ENCODE peak calls at places on chromosomes 6 and 20, in nine cellular contexts. One of them, this sample, is unnamed.

GRCh38 chr20:23159923-23160445 is 73.9 kb upstream of the CD93 start:
- DNase-seq in ACHN: no peak
- DNase-seq in amygdala: no peak
- DNase-seq in T1000: no peak
- DNase-seq in fibroblast of the aortic adventitia: peak; percentile 62
- DNase-seq in IMR-90: no peak
- DNase-seq in activated T-helper 9 cell treated with anti-CD3 and anti-CD28 coated beads, Interleukin-2, amount 50 U/mL, for 16 hours: no peak
- DNase-seq in SHP77: no peak
- DNase-seq in MCF 10A: no peak
- DNase-seq in this sample: no peak

GRCh38 chr6:111278738-111279137 is 191.4 kb downstream of the SLC16A10 start:
- DNase-seq in ACHN: no peak
- DNase-seq in amygdala: no peak
- DNase-seq in T1000: no peak
- DNase-seq in fibroblast of the aortic adventitia: no peak
- DNase-seq in IMR-90: no peak
- DNase-seq in activated T-helper 9 cell treated with anti-CD3 and anti-CD28 coated beads, Interleukin-2, amount 50 U/mL, for 16 hours: no peak
- DNase-seq in SHP77: no peak
- DNase-seq in MCF 10A: no peak
- DNase-seq in this sample: no peak

GRCh38 chr6:56863366-56863765 is 91.5 kb upstream of the BEND6 start:
- DNase-seq in ACHN: peak; percentile 80
- DNase-seq in amygdala: no peak
- DNase-seq in T1000: no peak
- DNase-seq in fibroblast of the aortic adventitia: peak; percentile 77
- DNase-seq in IMR-90: peak; percentile 89
- DNase-seq in activated T-helper 9 cell treated with anti-CD3 and anti-CD28 coated beads, Interleukin-2, amount 50 U/mL, for 16 hours: no peak
- DNase-seq in SHP77: no peak
- DNase-seq in MCF 10A: peak; percentile 84
- DNase-seq in this sample: peak; percentile 80

GRCh38 chr6:144931172-144932035 is 646.3 kb downstream of the UTRN start:
- DNase-seq in ACHN: peak; percentile 42
- DNase-seq in amygdala: no peak
- DNase-seq in T1000: no peak
- DNase-seq in fibroblast of the aortic adventitia: peak; percentile 63
- DNase-seq in IMR-90: peak; percentile 36
- DNase-seq in activated T-helper 9 cell treated with anti-CD3 and anti-CD28 coated beads, Interleukin-2, amount 50 U/mL, for 16 hours: no peak
- DNase-seq in SHP77: peak; percentile 24
- DNase-seq in MCF 10A: peak; percentile 59
- DNase-seq in this sample: peak; percentile 42

GRCh38 chr20:16399801-16400200 is 173.4 kb downstream of the KIF16B start:
- DNase-seq in ACHN: no peak
- DNase-seq in amygdala: no peak
- DNase-seq in T1000: no peak
- DNase-seq in fibroblast of the aortic adventitia: no peak
- DNase-seq in IMR-90: no peak
- DNase-seq in activated T-helper 9 cell treated with anti-CD3 and anti-CD28 coated beads, Interleukin-2, amount 50 U/mL, for 16 hours: no peak
- DNase-seq in SHP77: no peak
- DNase-seq in MCF 10A: no peak
- DNase-seq in this sample: no peak

GRCh38 chr6:110140650-110141049 is 38.8 kb downstream of the WASF1 start:
- DNase-seq in ACHN: peak; percentile 4
- DNase-seq in amygdala: no peak
- DNase-seq in T1000: no peak
- DNase-seq in fibroblast of the aortic adventitia: peak; percentile 83
- DNase-seq in IMR-90: peak; percentile 75
- DNase-seq in activated T-helper 9 cell treated with anti-CD3 and anti-CD28 coated beads, Interleukin-2, amount 50 U/mL, for 16 hours: no peak
- DNase-seq in SHP77: no peak
- DNase-seq in MCF 10A: peak; percentile 64
- DNase-seq in this sample: peak; percentile 87

GRCh38 chr6:83127976-83128375 is 60.5 kb downstream of the DOP1A start:
- DNase-seq in ACHN: no peak
- DNase-seq in amygdala: no peak
- DNase-seq in T1000: no peak
- DNase-seq in fibroblast of the aortic adventitia: no peak
- DNase-seq in IMR-90: peak; percentile 79
- DNase-seq in activated T-helper 9 cell treated with anti-CD3 and anti-CD28 coated beads, Interleukin-2, amount 50 U/mL, for 16 hours: no peak
- DNase-seq in SHP77: no peak
- DNase-seq in MCF 10A: no peak
- DNase-seq in this sample: no peak

GRCh38 chr20:11394145-11394833 is 523.4 kb upstream of the BTBD3 start:
- DNase-seq in ACHN: no peak
- DNase-seq in amygdala: no peak
- DNase-seq in T1000: no peak
- DNase-seq in fibroblast of the aortic adventitia: peak; percentile 87
- DNase-seq in IMR-90: peak; percentile 97
- DNase-seq in activated T-helper 9 cell treated with anti-CD3 and anti-CD28 coated beads, Interleukin-2, amount 50 U/mL, for 16 hours: no peak
- DNase-seq in SHP77: no peak
- DNase-seq in MCF 10A: peak; percentile 24
- DNase-seq in this sample: peak; percentile 83

GRCh38 chr20:13243826-13244376 is 22.8 kb downstream of the ISM1 start:
- DNase-seq in ACHN: no peak
- DNase-seq in amygdala: no peak
- DNase-seq in T1000: no peak
- DNase-seq in fibroblast of the aortic adventitia: no peak
- DNase-seq in IMR-90: no peak
- DNase-seq in activated T-helper 9 cell treated with anti-CD3 and anti-CD28 coated beads, Interleukin-2, amount 50 U/mL, for 16 hours: no peak
- DNase-seq in SHP77: peak; percentile 39
- DNase-seq in MCF 10A: peak; percentile 62
- DNase-seq in this sample: peak; percentile 90

GRCh38 chr6:1494671-1495070 is 105.3 kb downstream of the FOXF2 start:
- DNase-seq in ACHN: no peak
- DNase-seq in amygdala: no peak
- DNase-seq in T1000: no peak
- DNase-seq in fibroblast of the aortic adventitia: no peak
- DNase-seq in IMR-90: no peak
- DNase-seq in activated T-helper 9 cell treated with anti-CD3 and anti-CD28 coated beads, Interleukin-2, amount 50 U/mL, for 16 hours: no peak
- DNase-seq in SHP77: no peak
- DNase-seq in MCF 10A: no peak
- DNase-seq in this sample: no peak

GRCh38 chr6:35213161-35213823 is 464 bp upstream of the SCUBE3 start:
- DNase-seq in ACHN: no peak
- DNase-seq in amygdala: no peak
- DNase-seq in T1000: no peak
- DNase-seq in fibroblast of the aortic adventitia: no peak
- DNase-seq in IMR-90: no peak
- DNase-seq in activated T-helper 9 cell treated with anti-CD3 and anti-CD28 coated beads, Interleukin-2, amount 50 U/mL, for 16 hours: no peak
- DNase-seq in SHP77: no peak
- DNase-seq in MCF 10A: no peak
- DNase-seq in this sample: no peak

GRCh38 chr20:40688129-40689099 is 622 bp downstream of the MAFB start:
- DNase-seq in ACHN: no peak
- DNase-seq in amygdala: no peak
- DNase-seq in T1000: peak; percentile 62
- DNase-seq in fibroblast of the aortic adventitia: peak; percentile 16
- DNase-seq in IMR-90: peak; percentile 1
- DNase-seq in activated T-helper 9 cell treated with anti-CD3 and anti-CD28 coated beads, Interleukin-2, amount 50 U/mL, for 16 hours: no peak
- DNase-seq in SHP77: no peak
- DNase-seq in MCF 10A: peak; percentile 38
- DNase-seq in this sample: no peak

GRCh38 chr6:13360671-13361540 is 32.6 kb upstream of the TBC1D7 start:
- DNase-seq in ACHN: no peak
- DNase-seq in amygdala: no peak
- DNase-seq in T1000: no peak
- DNase-seq in fibroblast of the aortic adventitia: peak; percentile 32
- DNase-seq in IMR-90: no peak
- DNase-seq in activated T-helper 9 cell treated with anti-CD3 and anti-CD28 coated beads, Interleukin-2, amount 50 U/mL, for 16 hours: no peak
- DNase-seq in SHP77: no peak
- DNase-seq in MCF 10A: no peak
- DNase-seq in this sample: peak; percentile 64

GRCh38 chr20:20710847-20711315 is 1.6 kb downstream of the RALGAPA2 start:
- DNase-seq in ACHN: no peak
- DNase-seq in amygdala: no peak
- DNase-seq in T1000: no peak
- DNase-seq in fibroblast of the aortic adventitia: no peak
- DNase-seq in IMR-90: no peak
- DNase-seq in activated T-helper 9 cell treated with anti-CD3 and anti-CD28 coated beads, Interleukin-2, amount 50 U/mL, for 16 hours: no peak
- DNase-seq in SHP77: no peak
- DNase-seq in MCF 10A: peak; percentile 77
- DNase-seq in this sample: peak; percentile 80

GRCh38 chr20:16476032-16476431 is 97.2 kb downstream of the KIF16B start:
- DNase-seq in ACHN: peak; percentile 42
- DNase-seq in amygdala: no peak
- DNase-seq in T1000: no peak
- DNase-seq in fibroblast of the aortic adventitia: peak; percentile 73
- DNase-seq in IMR-90: peak; percentile 62
- DNase-seq in activated T-helper 9 cell treated with anti-CD3 and anti-CD28 coated beads, Interleukin-2, amount 50 U/mL, for 16 hours: no peak
- DNase-seq in SHP77: peak; percentile 32
- DNase-seq in MCF 10A: peak; percentile 57
- DNase-seq in this sample: peak; percentile 60

GRCh38 chr20:52172392-52173047 is 19.1 kb downstream of the ZFP64 start:
- DNase-seq in ACHN: no peak
- DNase-seq in amygdala: no peak
- DNase-seq in T1000: no peak
- DNase-seq in fibroblast of the aortic adventitia: no peak
- DNase-seq in IMR-90: no peak
- DNase-seq in activated T-helper 9 cell treated with anti-CD3 and anti-CD28 coated beads, Interleukin-2, amount 50 U/mL, for 16 hours: no peak
- DNase-seq in SHP77: no peak
- DNase-seq in MCF 10A: peak; percentile 9
- DNase-seq in this sample: no peak

GRCh38 chr20:51757226-51757625 is 11.0 kb downstream of the ATP9A start:
- DNase-seq in ACHN: no peak
- DNase-seq in amygdala: no peak
- DNase-seq in T1000: no peak
- DNase-seq in fibroblast of the aortic adventitia: no peak
- DNase-seq in IMR-90: no peak
- DNase-seq in activated T-helper 9 cell treated with anti-CD3 and anti-CD28 coated beads, Interleukin-2, amount 50 U/mL, for 16 hours: no peak
- DNase-seq in SHP77: no peak
- DNase-seq in MCF 10A: no peak
- DNase-seq in this sample: no peak

GRCh38 chr6:46964716-46965519 is 43.2 kb upstream of the ADGRF5 start:
- DNase-seq in ACHN: no peak
- DNase-seq in amygdala: no peak
- DNase-seq in T1000: no peak
- DNase-seq in fibroblast of the aortic adventitia: peak; percentile 41
- DNase-seq in IMR-90: no peak
- DNase-seq in activated T-helper 9 cell treated with anti-CD3 and anti-CD28 coated beads, Interleukin-2, amount 50 U/mL, for 16 hours: no peak
- DNase-seq in SHP77: no peak
- DNase-seq in MCF 10A: no peak
- DNase-seq in this sample: no peak

GRCh38 chr6:10230533-10230932 is 184.3 kb downstream of the TFAP2A start:
- DNase-seq in ACHN: no peak
- DNase-seq in amygdala: no peak
- DNase-seq in T1000: no peak
- DNase-seq in fibroblast of the aortic adventitia: no peak
- DNase-seq in IMR-90: no peak
- DNase-seq in activated T-helper 9 cell treated with anti-CD3 and anti-CD28 coated beads, Interleukin-2, amount 50 U/mL, for 16 hours: no peak
- DNase-seq in SHP77: no peak
- DNase-seq in MCF 10A: no peak
- DNase-seq in this sample: no peak

GRCh38 chr6:31180500-31180899 is 10.0 kb upstream of the POU5F1 start:
- DNase-seq in ACHN: no peak
- DNase-seq in amygdala: peak; percentile 16
- DNase-seq in T1000: no peak
- DNase-seq in fibroblast of the aortic adventitia: peak; percentile 81
- DNase-seq in IMR-90: no peak
- DNase-seq in activated T-helper 9 cell treated with anti-CD3 and anti-CD28 coated beads, Interleukin-2, amount 50 U/mL, for 16 hours: no peak
- DNase-seq in SHP77: no peak
- DNase-seq in MCF 10A: no peak
- DNase-seq in this sample: no peak

GRCh38 chr20:22346716-22347115 is 237.7 kb downstream of the FOXA2 start:
- DNase-seq in ACHN: no peak
- DNase-seq in amygdala: no peak
- DNase-seq in T1000: no peak
- DNase-seq in fibroblast of the aortic adventitia: no peak
- DNase-seq in IMR-90: no peak
- DNase-seq in activated T-helper 9 cell treated with anti-CD3 and anti-CD28 coated beads, Interleukin-2, amount 50 U/mL, for 16 hours: no peak
- DNase-seq in SHP77: peak; percentile 46
- DNase-seq in MCF 10A: no peak
- DNase-seq in this sample: peak; percentile 71